ENCODE peak calls at places on chromosome X, in six cellular contexts. N is stimulated activated naive CD4-positive, alpha-beta T cell; M is GM10248; K is activated T-cell treated with anti-CD3 and anti-CD28 coated beads, Interleukin-2, amount 50 U/mL, for 72 hours; P is NCI-H460; W is brain microvascular endothelial cell. V is an unnamed sample.

GRCh38 chrX:3076416-3076991 is 35.2 kb downstream of the ARSF start:
- DNase-seq in W (no peak), N (no peak), K (no peak), P (no peak), M (no peak), V (no peak)

GRCh38 chrX:15207384-15207783 is 62.5 kb downstream of the ASB9 start:
- DNase-seq in M (no peak), P (no peak), K (no peak), W (no peak), N (no peak), V (no peak)

GRCh38 chrX:40867352-40867751 is 132.0 kb upstream of the MED14 start:
- DNase-seq in M (no peak), W (no peak), N (no peak), P (no peak), K (no peak), V (peak)

GRCh38 chrX:7028246-7028645 is 119.3 kb upstream of the STS start:
- DNase-seq in W (no peak), P (no peak), N (no peak), K (no peak), M (no peak), V (no peak)

GRCh38 chrX:74383611-74384010 is 37.7 kb upstream of the SLC16A2 start:
- DNase-seq in N (no peak), P (peak), W (peak), M (peak), K (peak), V (peak)

GRCh38 chrX:138748480-138748879 is 37.0 kb upstream of the FGF13 start:
- DNase-seq in M (no peak), K (no peak), W (no peak), P (peak), N (no peak), V (peak)

GRCh38 chrX:24647257-24648058 is at the start of gene PCYT1B:
- DNase-seq in N (peak), M (no peak), W (peak), P (peak), K (peak), V (peak)

GRCh38 chrX:79645749-79646148 is 278.6 kb upstream of the ITM2A start:
- DNase-seq in K (no peak), P (no peak), M (no peak), N (no peak), W (no peak), V (no peak)

GRCh38 chrX:103919336-103919682 is 43.1 kb upstream of the TMSB15B start:
- DNase-seq in M (peak), N (peak), W (peak), P (peak), K (peak), V (peak)

GRCh38 chrX:9785944-9786741 is at the start of gene SHROOM2:
- DNase-seq in P (no peak), W (no peak), K (peak), N (no peak), M (no peak), V (peak)

GRCh38 chrX:30577362-30577961 is at the start of gene TASL:
- DNase-seq in K (peak), W (no peak), N (peak), P (no peak), M (peak), V (no peak)

GRCh38 chrX:46588263-46588662 is 14.7 kb downstream of the CHST7 start:
- DNase-seq in P (no peak), N (peak), K (peak), M (no peak), W (peak), V (peak)

GRCh38 chrX:150229481-150229880 is 133.6 kb upstream of the MAMLD1 start:
- DNase-seq in M (no peak), N (no peak), K (no peak), P (no peak), W (no peak), V (no peak)

GRCh38 chrX:103565197-103565596 is 20.1 kb upstream of the TCEAL4 start:
- DNase-seq in M (no peak), P (no peak), W (no peak), N (no peak), K (no peak), V (no peak)

GRCh38 chrX:68113837-68114572 is 319.3 kb downstream of the OPHN1 start:
- DNase-seq in N (no peak), M (no peak), K (no peak), W (no peak), P (no peak), V (no peak)

GRCh38 chrX:8773117-8773516 is 28.1 kb downstream of the FAM9A start:
- DNase-seq in M (no peak), N (no peak), P (no peak), K (no peak), W (no peak), V (no peak)

GRCh38 chrX:30570505-30570904 is 7.1 kb downstream of the TASL start:
- DNase-seq in P (peak), W (peak), N (peak), K (no peak), M (no peak), V (peak)

GRCh38 chrX:123487674-123488073 is 245.2 kb downstream of the THOC2 start:
- DNase-seq in K (no peak), N (no peak), W (no peak), M (no peak), P (no peak), V (no peak)

GRCh38 chrX:135389717-135390116 is 32.0 kb upstream of the SMIM10L2A start:
- DNase-seq in K (no peak), P (peak), N (no peak), W (no peak), M (no peak), V (no peak)

GRCh38 chrX:130091976-130092522 is 18.2 kb downstream of the ELF4 start:
- DNase-seq in N (peak), P (no peak), M (peak), W (no peak), K (peak), V (no peak)

GRCh38 chrX:23820235-23820782 is 37.3 kb downstream of the SAT1 start:
- DNase-seq in W (no peak), N (no peak), P (no peak), K (no peak), M (no peak), V (peak)

GRCh38 chrX:105190252-105190853 is 30.1 kb downstream of the TEX13A start:
- DNase-seq in M (peak), K (peak), N (peak), W (peak), P (peak), V (peak)

V was measured in astrocyte of the hippocampus.